ENCODE peak calls at places on chromosomes 13 and 19, in ten cellular contexts. K, P, D, A, B, Q, U, T, E and S are unnamed samples.

GRCh38 chr19:18173054-18173571 is 500 bp upstream of the IFI30 start:
- DNase-seq in K (no peak), P (peak; percentile 78), E (peak; percentile 61), D (no peak), T (no peak), B (no peak), A (no peak), Q (no peak), U (no peak), S (peak; percentile 94)

GRCh38 chr19:23273022-23273593 is 22.9 kb upstream of the ZNF724 start:
- DNase-seq in E (no peak), D (no peak), T (no peak), K (no peak), P (peak; percentile 45), Q (no peak), B (no peak), A (no peak), U (no peak), S (no peak)

GRCh38 chr19:3519126-3519525 is 13.0 kb downstream of the FZR1 start:
- DNase-seq in U (no peak), E (no peak), A (no peak), P (no peak), B (no peak), T (no peak), K (no peak), Q (no peak), D (no peak), S (no peak)

GRCh38 chr13:52353116-52353718 is 52.8 kb downstream of the THSD1 start:
- DNase-seq in T (no peak), E (no peak), P (no peak), A (no peak), B (peak; percentile 52), Q (no peak), D (peak; percentile 75), K (no peak), U (no peak), S (no peak)

GRCh38 chr19:8393192-8393870 is 3.2 kb downstream of the RAB11B start:
- DNase-seq in B (no peak), D (no peak), T (no peak), U (no peak), K (peak; percentile 21), Q (no peak), A (no peak), P (no peak), E (no peak), S (no peak)

GRCh38 chr19:16435238-16435911 is 36.4 kb downstream of the EPS15L1 start:
- DNase-seq in A (no peak), K (peak; percentile 58), U (peak; percentile 21), D (peak; percentile 98), B (peak; percentile 99), Q (no peak), E (peak; percentile 71), T (no peak), P (peak; percentile 72), S (peak; percentile 30)

GRCh38 chr13:27428160-27428559 is 3.7 kb downstream of the GTF3A start:
- DNase-seq in K (no peak), U (no peak), B (no peak), E (no peak), T (no peak), A (no peak), Q (no peak), D (no peak), P (no peak), S (no peak)

GRCh38 chr19:51811344-51811743 is 16.4 kb downstream of the FPR3 start:
- DNase-seq in B (no peak), P (peak; percentile 57), T (no peak), U (no peak), K (peak; percentile 29), E (no peak), D (no peak), A (no peak), Q (no peak), S (peak; percentile 78)

GRCh38 chr19:48724796-48725753 is 5.5 kb upstream of the MAMSTR start:
- DNase-seq in U (peak; percentile 51), P (no peak), B (peak; percentile 96), E (peak; percentile 82), A (no peak), K (peak; percentile 56), Q (peak; percentile 68), D (peak; percentile 93), T (peak; percentile 37), S (no peak)

GRCh38 chr19:47187023-47187655 is 43.9 kb downstream of the BBC3 start:
- DNase-seq in Q (no peak), B (no peak), K (no peak), E (no peak), A (no peak), D (no peak), P (no peak), U (no peak), T (no peak), S (no peak)

GRCh38 chr19:53463263-53463662 is 4.3 kb upstream of the ZNF813 start:
- DNase-seq in T (no peak), P (no peak), D (peak; percentile 6), B (peak; percentile 16), U (no peak), K (peak; percentile 90), A (no peak), E (no peak), Q (peak; percentile 26), S (peak; percentile 34)

GRCh38 chr13:98909016-98909415 is 68.8 kb downstream of the DOCK9 start:
- DNase-seq in U (no peak), P (no peak), A (no peak), K (no peak), Q (no peak), T (peak; percentile 18), B (peak; percentile 9), E (no peak), D (peak; percentile 14), S (no peak)

GRCh38 chr13:106407338-106407737 is 128.1 kb downstream of the EFNB2 start:
- DNase-seq in P (no peak), D (no peak), E (no peak), A (no peak), T (peak; percentile 9), B (no peak), Q (no peak), K (no peak), U (no peak), S (no peak)

GRCh38 chr13:66033924-66034323 is 1196.2 kb downstream of the PCDH9 start:
- DNase-seq in K (no peak), T (no peak), A (no peak), U (no peak), D (no peak), E (no peak), B (peak; percentile 3), P (no peak), Q (no peak), S (no peak)

GRCh38 chr19:16335226-16335625 is 10.6 kb downstream of the KLF2 start:
- DNase-seq in T (no peak), P (no peak), U (no peak), B (no peak), D (no peak), A (no peak), Q (no peak), E (no peak), K (no peak), S (no peak)